ENCODE peak calls at places on chromosome 5, in four cellular contexts. J is K562, M is HEK293T, U is HepG2. W is an unnamed sample.

GRCh38 chr5:174500636-174501035 is 223.7 kb upstream of the MSX2 start:
- DNase-seq in J (no peak), M (no peak), U (no peak), W (no peak)

GRCh38 chr5:68849103-68849502 is 244.7 kb upstream of the SLC30A5 start:
- DNase-seq in J (no peak), M (no peak), U (no peak), W (no peak)

GRCh38 chr5:139141410-139141809 is 56.8 kb downstream of the SIL1 start:
- DNase-seq in J (no peak), M (no peak), U (no peak), W (no peak)

GRCh38 chr5:121853853-121854252 is 2.2 kb downstream of the FTMT start:
- DNase-seq in J (no peak), M (no peak), U (no peak), W (no peak)

GRCh38 chr5:39447059-39447458 is 22.3 kb upstream of the DAB2 start:
- DNase-seq in J (no peak), M (no peak), U (no peak), W (no peak)

GRCh38 chr5:96881511-96882115 is 5.3 kb downstream of the ERAP2 start:
- DNase-seq in J (no peak), M (no peak), U (no peak), W (no peak)

GRCh38 chr5:96324708-96325107 is 108.3 kb downstream of the PCSK1 start:
- DNase-seq in J (no peak), M (no peak), U (peak; percentile 22), W (no peak)

GRCh38 chr5:157214399-157214798 is 33.8 kb downstream of the ITK start:
- DNase-seq in J (no peak), M (no peak), U (no peak), W (no peak)

GRCh38 chr5:18744990-18745590 is 1110.8 kb downstream of the TAF11L14 start:
- DNase-seq in J (no peak), M (no peak), U (no peak), W (no peak)

GRCh38 chr5:154313360-154314017 is 123.0 kb downstream of the GALNT10 start:
- DNase-seq in J (no peak), M (no peak), U (no peak), W (no peak)

GRCh38 chr5:32092938-32093812 is 80.9 kb downstream of the GOLPH3 start:
- DNase-seq in J (peak; percentile 81), M (peak; percentile 80), U (peak; percentile 75), W (peak; percentile 77)

GRCh38 chr5:173317852-173318251 is 10.4 kb downstream of the STC2 start:
- DNase-seq in J (no peak), M (no peak), U (no peak), W (no peak)

GRCh38 chr5:67199859-67200258 is 3.3 kb upstream of the CD180 start:
- DNase-seq in J (no peak), M (no peak), U (no peak), W (no peak)

GRCh38 chr5:90682278-90682677 is 123.7 kb downstream of the ADGRV1 start:
- DNase-seq in J (no peak), M (no peak), U (no peak), W (no peak)
- TF ChIP-seq ELF4 in J (no peak), M (no peak), U (no peak), W (no peak)

DNA sequence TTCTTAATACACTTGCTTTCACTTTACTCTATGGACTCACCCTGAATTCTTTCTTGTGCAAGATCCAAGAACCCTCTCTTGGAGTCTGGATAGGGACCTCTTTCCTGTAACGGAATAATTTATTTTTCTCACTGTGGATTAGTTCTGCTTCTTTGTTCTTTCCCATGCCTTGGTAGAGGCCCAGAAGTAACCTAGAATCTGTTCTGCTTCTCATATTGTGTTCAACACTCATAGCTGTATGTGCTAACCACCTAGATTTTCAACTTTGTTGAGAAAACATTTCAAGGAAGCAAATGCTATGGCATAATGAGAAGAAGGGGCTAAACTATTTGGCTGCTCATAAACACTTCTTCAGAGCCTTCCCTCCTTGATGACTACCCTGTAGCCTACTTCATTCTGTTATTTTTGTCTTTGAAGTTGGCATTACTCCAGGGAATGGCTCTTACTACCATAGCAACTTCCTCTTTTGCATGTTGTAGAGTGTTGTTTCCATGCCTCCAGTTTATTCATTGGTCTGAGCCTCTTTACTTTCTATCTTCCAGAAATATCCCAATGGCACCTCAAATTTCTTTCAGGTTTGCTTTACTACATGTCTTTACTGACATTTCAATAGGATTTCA is 74.3 kb downstream of the KIAA0825 start:
- DNase-seq in J (no peak), M (no peak), U (no peak), W (no peak)
- TF ChIP-seq ELF4 in J (no peak), M (no peak), U (no peak), W (no peak)

GRCh38 chr5:142864293-142865260 is 94.4 kb downstream of the ARHGAP26 start:
- DNase-seq in J (no peak), M (no peak), U (no peak), W (no peak)
- TF ChIP-seq ELF4 in J (no peak), M (no peak), U (no peak), W (no peak)

DNA sequence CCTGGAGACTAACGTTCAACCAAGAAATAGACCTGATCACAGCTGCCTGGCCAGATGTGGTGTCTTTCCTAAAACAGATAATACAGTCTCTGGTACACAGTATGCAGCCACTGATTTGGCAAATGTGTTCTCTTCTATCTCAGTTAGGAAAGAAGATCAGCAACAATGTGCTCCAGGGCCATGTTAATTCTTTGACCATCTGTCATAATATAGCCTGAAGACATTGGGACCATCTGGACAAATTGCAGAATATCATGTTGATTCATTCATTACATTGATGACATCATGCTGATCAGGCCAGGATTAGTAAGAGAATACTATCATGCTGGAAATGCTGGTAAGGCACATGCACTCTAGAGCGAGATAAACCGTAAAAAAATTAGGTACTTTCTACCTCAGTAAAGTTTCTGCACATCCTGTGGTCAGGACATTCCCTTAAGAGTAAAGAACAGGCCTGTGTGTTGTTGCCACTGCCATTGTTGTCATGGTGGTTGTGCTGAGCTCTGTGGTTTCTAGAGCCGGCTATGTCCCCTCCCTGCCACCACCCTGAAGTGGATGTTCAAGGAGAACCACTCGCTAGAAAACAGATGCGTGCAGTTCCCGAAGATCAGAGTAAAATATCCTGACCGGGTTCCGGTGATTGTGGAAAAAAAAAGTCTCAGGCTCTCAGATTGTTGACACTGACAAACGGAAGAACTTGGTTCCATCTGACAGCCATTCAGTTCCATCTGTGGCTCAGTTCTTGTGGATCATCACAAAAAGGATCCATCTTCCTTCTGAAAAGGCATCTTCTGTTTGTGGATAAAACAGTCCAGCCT is 6.4 kb upstream of the JMY start:
- DNase-seq in J (no peak), M (no peak), U (no peak), W (no peak)
- TF ChIP-seq ELF4 in J (no peak), M (no peak), U (no peak), W (no peak)

GRCh38 chr5:132385321-132386105 is 16.0 kb downstream of the SLC22A5 start:
- DNase-seq in J (no peak), M (peak; percentile 33), U (peak; percentile 52), W (no peak)
- TF ChIP-seq ELF4 in J (no peak), M (no peak), U (no peak), W (no peak)

DNA sequence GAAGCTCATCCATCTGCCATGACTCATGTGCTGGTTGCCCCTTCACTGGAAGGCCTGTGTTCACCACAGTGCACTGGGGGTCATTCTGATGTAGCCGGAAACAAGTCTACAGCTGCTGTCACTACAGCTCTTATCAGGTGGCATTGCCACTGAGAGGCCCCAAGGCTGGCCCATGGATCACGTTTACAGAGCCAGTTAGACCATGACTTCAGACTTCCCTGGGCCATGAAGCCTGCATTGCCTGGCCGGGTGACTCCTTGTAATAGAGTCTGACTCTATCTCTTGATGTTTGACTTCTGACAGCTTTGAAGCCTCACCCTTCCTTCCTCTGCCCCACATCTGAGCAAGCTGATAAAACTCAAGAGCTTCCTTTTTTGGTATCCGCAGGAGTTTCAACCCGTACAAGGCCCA is 473.5 kb upstream of the DAP start:
- DNase-seq in J (no peak), M (no peak), U (no peak), W (no peak)
- TF ChIP-seq ELF4 in J (no peak), M (no peak), U (no peak), W (no peak)

DNA sequence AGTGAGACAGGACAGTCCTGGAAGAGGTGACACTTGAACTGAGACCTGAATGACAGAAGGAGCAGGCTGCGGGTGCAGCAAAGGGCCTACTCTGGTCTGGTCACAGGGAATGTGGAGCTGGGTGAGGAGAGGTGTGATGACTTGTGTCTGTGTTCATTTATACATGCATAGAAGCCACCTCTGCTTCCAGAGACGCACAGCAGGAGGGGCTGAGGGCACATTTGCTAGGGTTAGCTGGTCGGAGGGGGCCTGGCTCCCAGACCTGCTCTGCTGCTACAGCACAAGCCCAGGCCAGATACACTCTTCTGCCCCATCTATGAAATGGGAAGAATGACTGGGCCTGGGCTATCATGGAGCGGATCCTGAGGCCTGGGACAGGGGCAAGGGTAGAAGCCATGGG is 15.6 kb downstream of the UNC5A start:
- DNase-seq in J (no peak), M (no peak), U (no peak), W (no peak)
- TF ChIP-seq ELF4 in J (no peak), M (no peak), U (no peak), W (no peak)

W was measured in WTC11.